ENCODE peak calls at places on chromosomes 13 and 19, in seven cellular contexts. T, W, C, M, U, J and V are unnamed samples.

GRCh38 chr19:8194528-8195275 is 14.5 kb upstream of the CERS4 start:
- DNase-seq in T (no peak), M (no peak), C (no peak), W (no peak), J (peak), U (no peak), V (no peak)

GRCh38 chr19:20051841-20052768 is 12.8 kb upstream of the ZNF682 start:
- DNase-seq in T (peak), J (peak), C (peak), U (peak), M (peak), W (peak), V (peak)

GRCh38 chr19:30074741-30075460 is 132.9 kb downstream of the URI1 start:
- DNase-seq in M (no peak), J (peak), U (no peak), W (no peak), T (no peak), C (no peak), V (no peak)

GRCh38 chr19:34148672-34149185 is 23.6 kb upstream of the LSM14A start:
- DNase-seq in U (no peak), M (no peak), W (no peak), T (no peak), J (no peak), C (no peak), V (no peak)

GRCh38 chr13:104315606-104316005 is 1249.4 kb upstream of the SLC10A2 start:
- DNase-seq in T (no peak), U (peak), C (no peak), J (no peak), W (peak), M (no peak), V (no peak)

GRCh38 chr19:42335374-42335936 is 10.0 kb downstream of the MEGF8 start:
- DNase-seq in W (no peak), J (no peak), T (no peak), U (no peak), C (no peak), M (no peak), V (no peak)

GRCh38 chr13:29754486-29754806 is 96.0 kb downstream of the UBL3 start:
- DNase-seq in J (peak), M (no peak), T (no peak), W (peak), U (no peak), C (peak), V (no peak)

GRCh38 chr19:11446652-11447301 is 11.3 kb downstream of the PRKCSH start:
- DNase-seq in M (no peak), W (peak), U (no peak), C (peak), J (peak), T (peak), V (no peak)

GRCh38 chr13:79837741-79838450 is 356.9 kb downstream of the NDFIP2 start:
- DNase-seq in C (no peak), U (no peak), M (no peak), T (no peak), W (peak), J (no peak), V (peak)

GRCh38 chr13:68176486-68176885 is 946.4 kb upstream of the PCDH9 start:
- DNase-seq in U (peak), T (no peak), M (no peak), W (peak), J (no peak), C (no peak), V (no peak)

GRCh38 chr13:44238011-44238421 is 135.6 kb upstream of the SERP2 start:
- DNase-seq in M (peak), U (peak), C (no peak), J (no peak), W (peak), T (no peak), V (peak)

GRCh38 chr13:91017031-91017668 is 330.3 kb upstream of the MIR17HG start:
- DNase-seq in M (no peak), W (peak), T (no peak), C (peak), J (peak), U (no peak), V (no peak)

GRCh38 chr13:99277629-99278028 is 19.4 kb upstream of the GPR18 start:
- DNase-seq in T (peak), W (no peak), U (no peak), M (no peak), J (no peak), C (no peak), V (no peak)

GRCh38 chr19:6967962-6968361 is 53.3 kb downstream of the MBD3L2B start:
- DNase-seq in M (no peak), J (no peak), W (no peak), C (no peak), T (no peak), U (no peak), V (no peak)

GRCh38 chr13:86601351-86601750 is 802.1 kb upstream of the SLITRK6 start:
- DNase-seq in U (no peak), T (no peak), M (no peak), W (peak), J (no peak), C (no peak), V (no peak)

GRCh38 chr19:34316741-34317241 is 48.2 kb upstream of the GPI start:
- DNase-seq in W (peak), J (no peak), T (no peak), U (no peak), M (no peak), C (no peak), V (no peak)

GRCh38 chr13:97979556-97979955 is 26.1 kb downstream of the IPO5 start:
- DNase-seq in U (no peak), W (no peak), T (no peak), J (no peak), M (no peak), C (no peak), V (no peak)

GRCh38 chr13:112124100-112124499 is 57.2 kb downstream of the SOX1 start:
- DNase-seq in T (no peak), C (no peak), U (no peak), W (no peak), J (peak), M (no peak), V (no peak)

GRCh38 chr19:35895911-35896642 is 4.3 kb downstream of the NFKBID start:
- DNase-seq in T (no peak), C (no peak), U (no peak), W (no peak), M (no peak), J (no peak), V (no peak)

GRCh38 chr19:17933414-17934129 is 757 bp downstream of the CCDC124 start:
- DNase-seq in T (no peak), W (peak), J (no peak), U (no peak), C (peak), M (no peak), V (no peak)

DNA sequence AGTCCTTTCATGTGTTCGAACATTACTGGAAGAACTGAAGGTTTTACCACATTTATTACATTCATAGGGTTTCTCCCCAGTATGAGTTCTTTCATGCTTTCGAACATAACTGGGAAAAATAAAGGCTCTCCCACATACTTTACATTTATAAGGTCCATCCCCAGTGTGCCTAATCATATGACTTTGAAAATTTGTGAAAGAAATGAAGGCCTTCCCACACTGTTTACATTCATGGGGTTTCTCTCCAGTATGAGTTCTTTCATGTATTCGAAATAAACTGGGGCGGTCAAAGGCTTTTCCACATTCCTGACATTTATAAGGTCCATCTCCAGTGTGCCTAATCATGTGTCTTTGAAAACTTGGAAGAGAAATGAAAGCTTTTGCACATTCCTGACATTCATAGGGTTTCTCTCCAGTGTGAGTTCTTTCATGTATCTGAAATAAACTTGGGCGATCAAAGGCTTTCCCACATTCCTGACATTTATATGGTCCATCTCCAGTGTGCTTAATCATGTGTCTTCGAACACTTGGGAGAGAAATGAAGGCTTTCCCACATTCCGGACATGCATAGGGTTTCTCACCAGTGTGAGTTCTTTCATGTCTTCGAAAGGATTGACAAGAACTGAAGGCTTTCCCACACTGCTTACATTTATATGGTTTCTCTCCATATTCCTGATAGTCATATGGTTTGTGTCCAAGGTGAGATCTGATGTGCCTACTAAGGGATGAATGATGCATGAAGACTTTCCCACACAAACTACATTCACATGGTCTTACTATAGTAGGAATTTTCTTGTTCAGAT is 24.0 kb downstream of the ZNF564 start:
- DNase-seq in W (peak), M (no peak), U (no peak), J (no peak), T (no peak), C (peak), V (no peak)
- H3K4me3 ChIP-seq in W (no peak), M (no peak), U (no peak), J (peak), T (no peak), C (peak), V (no peak)

GRCh38 chr13:66927562-66927961 is 302.6 kb downstream of the PCDH9 start:
- DNase-seq in M (no peak), W (no peak), C (no peak), T (no peak), J (no peak), U (no peak), V (no peak)

GRCh38 chr13:66922444-66922843 is 307.7 kb downstream of the PCDH9 start:
- DNase-seq in M (no peak), C (no peak), U (no peak), T (no peak), J (no peak), W (no peak), V (no peak)

GRCh38 chr13:66926200-66926850 is 303.8 kb downstream of the PCDH9 start:
- DNase-seq in W (no peak), J (no peak), U (no peak), C (no peak), T (no peak), M (no peak), V (no peak)

DNA sequence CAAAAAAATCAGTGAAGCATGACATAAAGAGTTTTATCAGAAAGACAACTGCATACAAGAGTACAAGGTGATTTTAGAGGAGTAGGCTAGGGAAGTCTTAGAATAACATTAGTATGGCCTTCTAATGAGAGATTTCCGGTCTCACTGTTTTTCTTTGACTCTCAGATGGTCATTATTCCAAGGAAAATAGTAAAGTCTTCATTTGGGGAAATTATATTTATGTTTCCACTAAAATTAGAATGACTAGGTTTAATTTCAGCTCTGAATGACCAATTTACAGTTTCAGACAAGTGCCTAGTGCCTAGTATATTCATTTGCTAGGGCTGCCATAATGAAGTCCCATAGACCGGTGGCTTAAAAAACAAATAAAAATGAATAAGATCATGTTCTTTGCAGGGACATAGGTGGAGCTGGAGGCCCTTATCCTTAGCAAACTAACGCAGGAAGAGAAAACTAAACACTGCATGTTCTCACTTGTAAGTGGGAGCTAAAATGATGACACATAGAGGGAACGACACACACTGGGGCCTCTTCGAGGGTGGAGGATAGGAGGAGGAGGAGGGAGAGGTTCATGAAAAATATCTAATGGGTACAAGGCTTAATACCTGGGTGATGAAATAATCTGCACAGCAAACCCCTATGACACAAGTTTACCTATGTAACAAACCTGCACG is 303.1 kb downstream of the PCDH9 start:
- DNase-seq in J (no peak), C (no peak), W (no peak), M (no peak), T (no peak), U (no peak), V (no peak)
- TF ChIP-seq CTCF in J (no peak), C (no peak), W (no peak), M (no peak), T (no peak), U (no peak), V (no peak)

GRCh38 chr19:39941151-39941550 is 6.7 kb upstream of the FCGBP start:
- DNase-seq in U (no peak), C (no peak), J (no peak), M (no peak), W (no peak), T (no peak), V (no peak)
- H3K4me3 ChIP-seq in U (no peak), C (no peak), J (no peak), M (no peak), W (no peak), T (no peak), V (no peak)

GRCh38 chr13:62019858-62020257 is 604.2 kb upstream of the PCDH20 start:
- DNase-seq in W (no peak), C (no peak), J (no peak), M (no peak), U (no peak), T (no peak), V (no peak)

GRCh38 chr13:62014299-62014698 is 598.6 kb upstream of the PCDH20 start:
- DNase-seq in J (no peak), W (peak), C (peak), U (no peak), M (no peak), T (no peak), V (no peak)
- TF ChIP-seq CTCF in J (peak), W (no peak), C (peak), U (no peak), M (peak), T (no peak), V (no peak)

DNA sequence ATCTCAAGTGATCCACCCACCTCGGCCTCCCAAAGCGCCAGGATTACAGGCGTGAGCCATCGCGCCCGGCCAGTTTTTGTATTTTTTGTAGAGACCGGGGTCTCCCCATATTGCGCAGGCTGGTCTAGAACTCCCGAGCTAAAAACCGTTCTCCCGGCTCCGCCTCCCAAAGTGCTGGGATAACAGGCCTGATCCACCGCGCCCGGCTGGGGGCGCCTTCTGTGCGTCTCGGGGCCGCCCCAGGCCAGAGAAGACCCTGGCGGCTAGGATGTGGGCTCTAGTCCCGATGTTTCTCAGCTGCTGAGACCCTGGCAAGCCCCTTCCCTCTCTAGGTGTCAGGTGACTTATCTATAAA is 3.6 kb downstream of the ARHGAP45 start:
- DNase-seq in W (no peak), M (no peak), U (no peak), C (peak), J (peak), T (no peak), V (no peak)
- H3K4me3 ChIP-seq in W (no peak), M (no peak), U (no peak), C (peak), J (no peak), T (no peak), V (no peak)

DNA sequence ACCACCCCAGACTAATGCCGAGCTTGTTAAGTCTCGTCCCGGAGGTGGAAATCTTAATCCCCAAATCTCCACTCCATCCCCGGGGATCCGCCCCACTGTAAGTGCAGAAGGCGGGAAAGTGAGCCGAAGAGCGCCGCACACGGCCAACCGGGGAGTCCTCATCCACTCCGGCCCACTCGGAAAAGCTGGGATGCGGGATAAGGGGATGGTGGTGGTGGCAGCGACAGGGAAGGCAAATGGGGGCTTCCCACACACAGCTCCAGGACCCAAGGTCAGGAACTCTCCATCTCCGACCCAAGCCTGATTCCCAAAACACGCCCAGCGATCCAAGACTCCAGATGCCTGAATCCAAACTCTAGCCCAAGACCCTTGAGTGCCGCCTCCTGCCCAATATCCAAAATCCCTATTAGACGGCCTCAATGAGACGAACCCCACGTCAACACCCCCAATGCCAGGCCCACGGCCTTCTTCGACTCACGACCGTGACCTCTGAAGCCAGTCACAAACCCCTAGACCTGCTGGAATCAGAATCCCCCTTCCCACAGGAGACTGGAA is 481 bp downstream of the FBL start:
- DNase-seq in J (no peak), T (no peak), U (no peak), W (no peak), C (peak), M (no peak), V (no peak)
- TF ChIP-seq CTCF in J (no peak), T (no peak), U (peak), W (no peak), C (peak), M (peak), V (no peak)

GRCh38 chr13:78601124-78601885 is 2.0 kb downstream of the POU4F1 start:
- DNase-seq in U (no peak), W (peak), C (peak), J (peak), M (no peak), T (no peak), V (no peak)

GRCh38 chr13:78601886-78602560 is 1.3 kb downstream of the POU4F1 start:
- DNase-seq in C (no peak), J (no peak), U (no peak), M (no peak), W (no peak), T (no peak), V (no peak)

GRCh38 chr13:78603240-78603947 is at the start of gene POU4F1:
- DNase-seq in J (peak), M (no peak), U (no peak), C (peak), W (peak), T (no peak), V (no peak)

GRCh38 chr13:78600317-78600899 is 2.9 kb downstream of the POU4F1 start:
- DNase-seq in W (no peak), J (no peak), M (no peak), C (no peak), T (no peak), U (no peak), V (no peak)

DNA sequence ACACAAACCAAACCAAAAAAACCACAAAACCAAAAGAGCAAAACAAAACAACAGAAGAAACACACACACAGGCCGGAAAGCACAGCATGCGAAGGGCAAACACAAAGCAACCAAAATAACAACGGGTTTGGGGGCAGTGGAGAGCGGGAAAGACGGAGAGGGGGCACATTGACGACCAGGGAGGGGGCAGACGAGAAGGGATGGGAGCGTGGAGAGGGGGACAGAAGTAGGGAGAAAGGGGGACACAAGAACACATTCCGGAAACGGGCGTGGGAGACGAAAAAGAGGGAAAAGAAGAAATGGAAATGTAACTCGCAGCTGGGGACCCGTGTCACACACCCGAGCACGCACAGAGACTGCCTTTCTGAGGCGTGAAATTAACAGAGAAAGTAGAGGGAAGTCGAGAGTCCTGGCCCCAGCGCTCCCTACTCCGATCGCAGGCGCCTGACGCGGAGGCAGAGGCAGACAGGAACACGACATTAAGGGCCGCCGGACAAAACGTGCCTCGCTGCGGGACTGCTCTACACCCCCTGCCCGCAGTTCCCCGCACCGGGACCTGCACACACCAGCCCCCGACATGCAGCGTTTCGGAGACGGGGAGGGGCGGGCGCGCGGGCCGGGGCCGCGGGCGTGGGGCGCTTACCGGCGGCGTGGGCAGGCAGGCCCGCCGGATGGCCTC is 652 bp downstream of the POU4F1 start:
- DNase-seq in M (no peak), T (no peak), C (peak), U (no peak), W (no peak), J (peak), V (no peak)
- H3K4me3 ChIP-seq in M (peak), T (peak), C (peak), U (peak), W (no peak), J (peak), V (no peak)

DNA sequence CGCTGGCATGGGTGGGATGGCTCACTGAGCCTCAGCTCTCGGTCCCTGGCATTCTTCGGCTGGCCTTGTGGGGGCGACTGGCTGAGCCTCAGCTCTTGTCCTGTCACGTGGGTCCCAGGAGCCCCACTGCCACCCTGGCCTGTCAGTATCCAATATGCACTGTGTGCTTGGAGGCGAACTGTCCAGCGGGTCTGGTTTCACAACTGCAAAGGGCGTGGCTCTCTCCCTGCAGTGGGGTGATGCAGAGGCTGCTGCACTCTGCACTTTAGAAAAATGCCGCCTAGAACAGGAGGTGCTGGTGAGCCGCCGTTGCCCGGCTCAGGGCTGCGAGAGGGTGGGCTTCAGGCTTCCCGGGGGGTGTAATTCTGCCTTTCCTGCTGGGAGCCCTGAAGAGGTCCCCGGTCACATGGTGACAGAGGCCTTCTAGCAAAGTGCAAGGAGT is 17.0 kb upstream of the TMEM255B start:
- DNase-seq in T (peak), J (peak), U (no peak), C (peak), M (no peak), W (peak), V (no peak)
- TF ChIP-seq CTCF in T (no peak), J (peak), U (peak), C (peak), M (no peak), W (peak), V (peak)